ENCODE peak calls at places on chromosomes 3 and 15, in nine cellular contexts. One of them, this sample, is unnamed.

GRCh38 chr3:154864947-154865346 is 215.2 kb upstream of the MME start:
- DNase-seq in mesendoderm: no peak
- DNase-seq in CD8-positive, alpha-beta T cell: no peak
- DNase-seq in tibial artery: no peak
- DNase-seq in aorta: no peak
- DNase-seq in left ventricle myocardium inferior: no peak
- DNase-seq in SJCRH30: no peak
- DNase-seq in CD4-positive, alpha-beta memory T cell: no peak
- DNase-seq in effector memory CD4-positive, alpha-beta T cell: no peak
- DNase-seq in this sample: no peak

GRCh38 chr15:36499751-36500389 is 79.6 kb upstream of the CDIN1 start:
- DNase-seq in mesendoderm: no peak
- DNase-seq in CD8-positive, alpha-beta T cell: no peak
- DNase-seq in tibial artery: no peak
- DNase-seq in aorta: no peak
- DNase-seq in left ventricle myocardium inferior: no peak
- DNase-seq in SJCRH30: no peak
- DNase-seq in CD4-positive, alpha-beta memory T cell: no peak
- DNase-seq in effector memory CD4-positive, alpha-beta T cell: no peak
- DNase-seq in this sample: no peak

GRCh38 chr15:82532991-82533481 is 7.2 kb downstream of the RPS17 start:
- DNase-seq in mesendoderm: no peak
- DNase-seq in CD8-positive, alpha-beta T cell: no peak
- DNase-seq in tibial artery: no peak
- DNase-seq in aorta: no peak
- DNase-seq in left ventricle myocardium inferior: no peak
- DNase-seq in SJCRH30: no peak
- DNase-seq in CD4-positive, alpha-beta memory T cell: no peak
- DNase-seq in effector memory CD4-positive, alpha-beta T cell: no peak
- DNase-seq in this sample: no peak

GRCh38 chr3:19931180-19931692 is 2.8 kb downstream of the EFHB start:
- DNase-seq in mesendoderm: no peak
- DNase-seq in CD8-positive, alpha-beta T cell: no peak
- DNase-seq in tibial artery: no peak
- DNase-seq in aorta: no peak
- DNase-seq in left ventricle myocardium inferior: no peak
- DNase-seq in SJCRH30: no peak
- DNase-seq in CD4-positive, alpha-beta memory T cell: no peak
- DNase-seq in effector memory CD4-positive, alpha-beta T cell: no peak
- DNase-seq in this sample: no peak

GRCh38 chr15:68405426-68406250 is 26.3 kb downstream of the ITGA11 start:
- DNase-seq in mesendoderm: no peak
- DNase-seq in CD8-positive, alpha-beta T cell: no peak
- DNase-seq in tibial artery: peak; percentile 42
- DNase-seq in aorta: no peak
- DNase-seq in left ventricle myocardium inferior: no peak
- DNase-seq in SJCRH30: no peak
- DNase-seq in CD4-positive, alpha-beta memory T cell: no peak
- DNase-seq in effector memory CD4-positive, alpha-beta T cell: no peak
- DNase-seq in this sample: no peak

GRCh38 chr15:40265355-40265754 is 17.5 kb downstream of the ANKRD63 start:
- DNase-seq in mesendoderm: no peak
- DNase-seq in CD8-positive, alpha-beta T cell: no peak
- DNase-seq in tibial artery: no peak
- DNase-seq in aorta: no peak
- DNase-seq in left ventricle myocardium inferior: no peak
- DNase-seq in SJCRH30: no peak
- DNase-seq in CD4-positive, alpha-beta memory T cell: no peak
- DNase-seq in effector memory CD4-positive, alpha-beta T cell: no peak
- DNase-seq in this sample: no peak

GRCh38 chr3:43270078-43270477 is 16.3 kb upstream of the SNRK start:
- DNase-seq in mesendoderm: no peak
- DNase-seq in CD8-positive, alpha-beta T cell: no peak
- DNase-seq in tibial artery: no peak
- DNase-seq in aorta: no peak
- DNase-seq in left ventricle myocardium inferior: no peak
- DNase-seq in SJCRH30: no peak
- DNase-seq in CD4-positive, alpha-beta memory T cell: no peak
- DNase-seq in effector memory CD4-positive, alpha-beta T cell: no peak
- DNase-seq in this sample: no peak

GRCh38 chr3:52190294-52190841 is 7.6 kb upstream of the ALAS1 start:
- DNase-seq in mesendoderm: no peak
- DNase-seq in CD8-positive, alpha-beta T cell: no peak
- DNase-seq in tibial artery: peak; percentile 76
- DNase-seq in aorta: peak; percentile 76
- DNase-seq in left ventricle myocardium inferior: peak; percentile 34
- DNase-seq in SJCRH30: peak; percentile 82
- DNase-seq in CD4-positive, alpha-beta memory T cell: no peak
- DNase-seq in effector memory CD4-positive, alpha-beta T cell: no peak
- DNase-seq in this sample: no peak

GRCh38 chr15:60744826-60745225 is 265.9 kb upstream of the ICE2 start:
- DNase-seq in mesendoderm: no peak
- DNase-seq in CD8-positive, alpha-beta T cell: no peak
- DNase-seq in tibial artery: no peak
- DNase-seq in aorta: peak; percentile 69
- DNase-seq in left ventricle myocardium inferior: peak; percentile 78
- DNase-seq in SJCRH30: no peak
- DNase-seq in CD4-positive, alpha-beta memory T cell: no peak
- DNase-seq in effector memory CD4-positive, alpha-beta T cell: no peak
- DNase-seq in this sample: no peak

GRCh38 chr3:49845694-49846093 is 10.7 kb downstream of the TRAIP start:
- DNase-seq in mesendoderm: no peak
- DNase-seq in CD8-positive, alpha-beta T cell: no peak
- DNase-seq in tibial artery: no peak
- DNase-seq in aorta: no peak
- DNase-seq in left ventricle myocardium inferior: no peak
- DNase-seq in SJCRH30: no peak
- DNase-seq in CD4-positive, alpha-beta memory T cell: no peak
- DNase-seq in effector memory CD4-positive, alpha-beta T cell: no peak
- DNase-seq in this sample: no peak

GRCh38 chr15:29037997-29038700 is 152.4 kb downstream of the APBA2 start:
- DNase-seq in mesendoderm: no peak
- DNase-seq in CD8-positive, alpha-beta T cell: no peak
- DNase-seq in tibial artery: no peak
- DNase-seq in aorta: no peak
- DNase-seq in left ventricle myocardium inferior: no peak
- DNase-seq in SJCRH30: no peak
- DNase-seq in CD4-positive, alpha-beta memory T cell: no peak
- DNase-seq in effector memory CD4-positive, alpha-beta T cell: no peak
- DNase-seq in this sample: no peak

GRCh38 chr15:26134152-26134551 is 271.0 kb upstream of the ATP10A start:
- DNase-seq in mesendoderm: no peak
- DNase-seq in CD8-positive, alpha-beta T cell: no peak
- DNase-seq in tibial artery: no peak
- DNase-seq in aorta: no peak
- DNase-seq in left ventricle myocardium inferior: no peak
- DNase-seq in SJCRH30: no peak
- DNase-seq in CD4-positive, alpha-beta memory T cell: no peak
- DNase-seq in effector memory CD4-positive, alpha-beta T cell: no peak
- DNase-seq in this sample: no peak

GRCh38 chr15:75207618-75208500 is 6.2 kb downstream of the C15orf39 start:
- DNase-seq in mesendoderm: no peak
- DNase-seq in CD8-positive, alpha-beta T cell: no peak
- DNase-seq in tibial artery: no peak
- DNase-seq in aorta: no peak
- DNase-seq in left ventricle myocardium inferior: no peak
- DNase-seq in SJCRH30: no peak
- DNase-seq in CD4-positive, alpha-beta memory T cell: no peak
- DNase-seq in effector memory CD4-positive, alpha-beta T cell: no peak
- DNase-seq in this sample: no peak

GRCh38 chr15:75209289-75209676 is 7.6 kb downstream of the C15orf39 start:
- DNase-seq in mesendoderm: no peak
- DNase-seq in CD8-positive, alpha-beta T cell: no peak
- DNase-seq in tibial artery: no peak
- DNase-seq in aorta: no peak
- DNase-seq in left ventricle myocardium inferior: no peak
- DNase-seq in SJCRH30: no peak
- DNase-seq in CD4-positive, alpha-beta memory T cell: no peak
- DNase-seq in effector memory CD4-positive, alpha-beta T cell: no peak
- DNase-seq in this sample: no peak

GRCh38 chr15:75210867-75211266 is 9.2 kb downstream of the C15orf39 start:
- DNase-seq in mesendoderm: no peak
- DNase-seq in CD8-positive, alpha-beta T cell: no peak
- DNase-seq in tibial artery: no peak
- DNase-seq in aorta: no peak
- DNase-seq in left ventricle myocardium inferior: no peak
- DNase-seq in SJCRH30: no peak
- DNase-seq in CD4-positive, alpha-beta memory T cell: no peak
- DNase-seq in effector memory CD4-positive, alpha-beta T cell: no peak
- DNase-seq in this sample: no peak

GRCh38 chr15:75206803-75207617 is 5.3 kb downstream of the C15orf39 start:
- DNase-seq in mesendoderm: no peak
- DNase-seq in CD8-positive, alpha-beta T cell: no peak
- DNase-seq in tibial artery: no peak
- DNase-seq in aorta: no peak
- DNase-seq in left ventricle myocardium inferior: no peak
- DNase-seq in SJCRH30: no peak
- DNase-seq in CD4-positive, alpha-beta memory T cell: no peak
- DNase-seq in effector memory CD4-positive, alpha-beta T cell: no peak
- DNase-seq in this sample: no peak

GRCh38 chr15:75208501-75209288 is 7.0 kb downstream of the C15orf39 start:
- DNase-seq in mesendoderm: no peak
- DNase-seq in CD8-positive, alpha-beta T cell: no peak
- DNase-seq in tibial artery: peak; percentile 77
- DNase-seq in aorta: no peak
- DNase-seq in left ventricle myocardium inferior: no peak
- DNase-seq in SJCRH30: no peak
- DNase-seq in CD4-positive, alpha-beta memory T cell: no peak
- DNase-seq in effector memory CD4-positive, alpha-beta T cell: no peak
- DNase-seq in this sample: no peak
- H3K36me3 ChIP-seq in mesendoderm: peaks cover 15% of the 10 kb centered on the region
- H3K36me3 ChIP-seq in CD8-positive, alpha-beta T cell: peaks cover 29% of the 10 kb centered on the region
- H3K36me3 ChIP-seq in tibial artery: peaks cover 81% of the 10 kb centered on the region
- H3K36me3 ChIP-seq in aorta: peaks cover 4% of the 10 kb centered on the region
- H3K36me3 ChIP-seq in left ventricle myocardium inferior: peaks cover 78% of the 10 kb centered on the region
- H3K36me3 ChIP-seq in SJCRH30: peaks cover 63% of the 10 kb centered on the region
- H3K36me3 ChIP-seq in CD4-positive, alpha-beta memory T cell: peaks cover 63% of the 10 kb centered on the region
- H3K36me3 ChIP-seq in effector memory CD4-positive, alpha-beta T cell: peaks cover 56% of the 10 kb centered on the region
- H3K36me3 ChIP-seq in this sample: peaks cover 51% of the 10 kb centered on the region

GRCh38 chr15:64697911-64698369 is 77.4 kb downstream of the RBPMS2 start:
- DNase-seq in mesendoderm: no peak
- DNase-seq in CD8-positive, alpha-beta T cell: no peak
- DNase-seq in tibial artery: no peak
- DNase-seq in aorta: peak; percentile 46
- DNase-seq in left ventricle myocardium inferior: no peak
- DNase-seq in SJCRH30: no peak
- DNase-seq in CD4-positive, alpha-beta memory T cell: no peak
- DNase-seq in effector memory CD4-positive, alpha-beta T cell: no peak
- DNase-seq in this sample: no peak

GRCh38 chr15:64701482-64701881 is 73.9 kb downstream of the RBPMS2 start:
- DNase-seq in mesendoderm: no peak
- DNase-seq in CD8-positive, alpha-beta T cell: no peak
- DNase-seq in tibial artery: no peak
- DNase-seq in aorta: no peak
- DNase-seq in left ventricle myocardium inferior: no peak
- DNase-seq in SJCRH30: no peak
- DNase-seq in CD4-positive, alpha-beta memory T cell: no peak
- DNase-seq in effector memory CD4-positive, alpha-beta T cell: no peak
- DNase-seq in this sample: no peak

GRCh38 chr15:64701051-64701450 is 74.3 kb downstream of the RBPMS2 start:
- DNase-seq in mesendoderm: no peak
- DNase-seq in CD8-positive, alpha-beta T cell: no peak
- DNase-seq in tibial artery: no peak
- DNase-seq in aorta: no peak
- DNase-seq in left ventricle myocardium inferior: no peak
- DNase-seq in SJCRH30: no peak
- DNase-seq in CD4-positive, alpha-beta memory T cell: no peak
- DNase-seq in effector memory CD4-positive, alpha-beta T cell: no peak
- DNase-seq in this sample: no peak

GRCh38 chr15:64702816-64703631 is 72.4 kb downstream of the RBPMS2 start:
- DNase-seq in mesendoderm: peak; percentile 97
- DNase-seq in CD8-positive, alpha-beta T cell: peak; percentile 90
- DNase-seq in tibial artery: peak; percentile 98
- DNase-seq in aorta: peak; percentile 98
- DNase-seq in left ventricle myocardium inferior: peak; percentile 99
- DNase-seq in SJCRH30: peak; percentile 98
- DNase-seq in CD4-positive, alpha-beta memory T cell: peak; percentile 93
- DNase-seq in effector memory CD4-positive, alpha-beta T cell: peak; percentile 93
- DNase-seq in this sample: no peak

GRCh38 chr15:64699767-64700388 is 75.5 kb downstream of the RBPMS2 start:
- DNase-seq in mesendoderm: peak; percentile 94
- DNase-seq in CD8-positive, alpha-beta T cell: no peak
- DNase-seq in tibial artery: peak; percentile 77
- DNase-seq in aorta: peak; percentile 55
- DNase-seq in left ventricle myocardium inferior: peak; percentile 42
- DNase-seq in SJCRH30: peak; percentile 50
- DNase-seq in CD4-positive, alpha-beta memory T cell: no peak
- DNase-seq in effector memory CD4-positive, alpha-beta T cell: no peak
- DNase-seq in this sample: no peak
- H3K4me1 ChIP-seq in mesendoderm: peaks cover 27% of the 10 kb centered on the region
- H3K4me1 ChIP-seq in CD8-positive, alpha-beta T cell: peaks cover 53% of the 10 kb centered on the region
- H3K4me1 ChIP-seq in tibial artery: no peaks in the 10 kb centered on the region
- H3K4me1 ChIP-seq in aorta: peaks cover 7% of the 10 kb centered on the region
- H3K4me1 ChIP-seq in left ventricle myocardium inferior: peaks cover 89% of the 10 kb centered on the region
- H3K4me1 ChIP-seq in SJCRH30: peaks cover 28% of the 10 kb centered on the region
- H3K4me1 ChIP-seq in CD4-positive, alpha-beta memory T cell: peaks cover 63% of the 10 kb centered on the region
- H3K4me1 ChIP-seq in effector memory CD4-positive, alpha-beta T cell: peaks cover 45% of the 10 kb centered on the region
- H3K4me1 ChIP-seq in this sample: peaks cover 6% of the 10 kb centered on the region

DNA sequence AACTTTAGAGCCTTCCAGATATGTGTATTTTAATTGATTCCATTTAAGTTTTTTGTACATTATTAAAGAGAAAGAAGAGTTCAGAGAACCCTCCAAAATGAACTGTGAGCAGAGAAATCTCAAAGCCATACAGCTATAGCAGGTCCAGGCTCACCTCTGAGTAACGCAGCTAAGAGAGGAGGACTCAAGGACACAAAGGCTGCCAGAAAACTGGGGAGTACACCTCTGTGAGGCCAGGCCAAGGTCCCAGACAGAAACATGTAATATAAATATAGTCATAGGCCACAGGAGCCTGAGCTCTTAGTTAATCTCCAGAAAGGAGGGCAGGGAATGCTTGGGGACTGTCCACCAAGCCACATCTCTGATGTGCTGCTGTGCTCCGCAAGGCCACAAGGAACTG is 66.5 kb downstream of the TMEM39A start:
- DNase-seq in mesendoderm: no peak
- DNase-seq in CD8-positive, alpha-beta T cell: no peak
- DNase-seq in tibial artery: no peak
- DNase-seq in aorta: no peak
- DNase-seq in left ventricle myocardium inferior: no peak
- DNase-seq in SJCRH30: no peak
- DNase-seq in CD4-positive, alpha-beta memory T cell: no peak
- DNase-seq in effector memory CD4-positive, alpha-beta T cell: no peak
- DNase-seq in this sample: no peak
- H3K36me3 ChIP-seq in mesendoderm: peaks cover 2% of the 10 kb centered on the region
- H3K36me3 ChIP-seq in CD8-positive, alpha-beta T cell: no peaks in the 10 kb centered on the region
- H3K36me3 ChIP-seq in tibial artery: peaks cover 65% of the 10 kb centered on the region
- H3K36me3 ChIP-seq in aorta: peaks cover 11% of the 10 kb centered on the region
- H3K36me3 ChIP-seq in left ventricle myocardium inferior: peaks cover 90% of the 10 kb centered on the region
- H3K36me3 ChIP-seq in SJCRH30: peaks cover 10% of the 10 kb centered on the region
- H3K36me3 ChIP-seq in CD4-positive, alpha-beta memory T cell: peaks cover 9% of the 10 kb centered on the region
- H3K36me3 ChIP-seq in effector memory CD4-positive, alpha-beta T cell: peaks cover 9% of the 10 kb centered on the region
- H3K36me3 ChIP-seq in this sample: no peaks in the 10 kb centered on the region

DNA sequence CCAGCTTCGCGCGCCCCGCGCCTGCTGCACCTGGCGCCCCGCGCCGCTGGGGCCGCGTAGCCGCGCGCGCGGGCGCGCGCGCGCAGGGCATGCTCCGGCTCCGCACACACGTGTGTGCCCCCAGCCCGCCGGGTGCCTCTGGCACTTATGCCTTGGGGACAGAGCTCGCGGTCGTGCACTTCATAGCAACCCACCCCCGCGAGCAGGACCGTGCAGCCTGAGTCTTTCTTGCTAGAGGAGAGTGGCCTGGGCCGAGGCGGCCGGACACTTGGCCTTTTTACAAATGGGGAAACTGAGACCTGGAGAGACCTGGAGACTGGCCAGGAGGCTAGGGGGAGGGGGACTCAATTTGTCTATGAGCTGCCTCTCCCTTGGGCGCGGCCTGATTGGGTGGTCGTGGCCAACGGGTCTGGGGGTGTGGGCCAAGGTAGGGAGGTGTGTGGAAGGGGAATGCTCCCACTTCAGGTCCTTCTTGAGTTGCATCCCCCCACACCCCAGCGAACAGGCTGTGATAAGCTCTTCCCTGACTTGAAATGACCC is 562 bp downstream of the NBEAL2 start:
- DNase-seq in mesendoderm: no peak
- DNase-seq in CD8-positive, alpha-beta T cell: no peak
- DNase-seq in tibial artery: no peak
- DNase-seq in aorta: no peak
- DNase-seq in left ventricle myocardium inferior: peak; percentile 36
- DNase-seq in SJCRH30: no peak
- DNase-seq in CD4-positive, alpha-beta memory T cell: peak; percentile 43
- DNase-seq in effector memory CD4-positive, alpha-beta T cell: no peak
- DNase-seq in this sample: no peak
- H3K4me1 ChIP-seq in mesendoderm: peaks cover 4% of the 10 kb centered on the region
- H3K4me1 ChIP-seq in CD8-positive, alpha-beta T cell: peaks cover 52% of the 10 kb centered on the region
- H3K4me1 ChIP-seq in tibial artery: no peaks in the 10 kb centered on the region
- H3K4me1 ChIP-seq in aorta: no peaks in the 10 kb centered on the region
- H3K4me1 ChIP-seq in left ventricle myocardium inferior: peaks cover 66% of the 10 kb centered on the region
- H3K4me1 ChIP-seq in SJCRH30: peaks cover 3% of the 10 kb centered on the region
- H3K4me1 ChIP-seq in CD4-positive, alpha-beta memory T cell: peaks cover 77% of the 10 kb centered on the region
- H3K4me1 ChIP-seq in effector memory CD4-positive, alpha-beta T cell: peaks cover 53% of the 10 kb centered on the region
- H3K4me1 ChIP-seq in this sample: peaks cover 8% of the 10 kb centered on the region

This sample was measured in iPS DF 6.9.